ENCODE peak calls at places on chromosomes 13 and 19, in four cellular contexts. L is foreskin fibroblast, R is endodermal cell, P is DND-41. N is an unnamed sample.

GRCh38 chr13:114057131-114058050 is 75.0 kb downstream of the RASA3 start:
- DNase-seq in P (no peak), R (no peak), L (peak), N (no peak)

GRCh38 chr13:94435604-94436226 is 43.8 kb downstream of the DCT start:
- DNase-seq in P (no peak), R (no peak), L (peak), N (peak)

GRCh38 chr19:1270168-1270853 is 1.2 kb downstream of the CIRBP start:
- DNase-seq in L (peak), R (no peak), P (peak), N (no peak)

GRCh38 chr19:28508666-28509065 is 704.3 kb downstream of the UQCRFS1 start:
- DNase-seq in L (no peak), P (no peak), R (no peak), N (no peak)

GRCh38 chr19:29798783-29799182 is 13.0 kb upstream of the CCNE1 start:
- DNase-seq in R (no peak), P (no peak), L (peak), N (no peak)

GRCh38 chr19:39046037-39046821 is 13.9 kb upstream of the FBXO27 start:
- DNase-seq in P (no peak), R (peak), L (peak), N (no peak)

GRCh38 chr13:95023405-95023804 is 277.8 kb downstream of the ABCC4 start:
- DNase-seq in P (no peak), L (peak), R (no peak), N (no peak)

GRCh38 chr19:397941-398706 is 10.8 kb downstream of the C2CD4C start:
- DNase-seq in P (no peak), L (no peak), R (no peak), N (no peak)

GRCh38 chr13:30616927-30617314 is 799 bp upstream of the USPL1 start:
- DNase-seq in L (peak), R (peak), P (peak), N (peak)

GRCh38 chr13:65789815-65790214 is 1440.3 kb downstream of the PCDH9 start:
- DNase-seq in P (no peak), R (no peak), L (peak), N (no peak)

GRCh38 chr13:65825039-65825438 is 1405.1 kb downstream of the PCDH9 start:
- DNase-seq in L (no peak), P (no peak), R (no peak), N (no peak)

GRCh38 chr19:47273313-47274070 is 1.2 kb upstream of the INAFM1 start:
- DNase-seq in P (peak), L (peak), R (peak), N (peak)

GRCh38 chr19:11242864-11243797 is 3.7 kb downstream of the ANGPTL8 start:
- DNase-seq in L (peak), R (peak), P (peak), N (peak)
- H3K4me3 ChIP-seq in L (no peak), R (no peak), P (no peak), N (no peak)

DNA sequence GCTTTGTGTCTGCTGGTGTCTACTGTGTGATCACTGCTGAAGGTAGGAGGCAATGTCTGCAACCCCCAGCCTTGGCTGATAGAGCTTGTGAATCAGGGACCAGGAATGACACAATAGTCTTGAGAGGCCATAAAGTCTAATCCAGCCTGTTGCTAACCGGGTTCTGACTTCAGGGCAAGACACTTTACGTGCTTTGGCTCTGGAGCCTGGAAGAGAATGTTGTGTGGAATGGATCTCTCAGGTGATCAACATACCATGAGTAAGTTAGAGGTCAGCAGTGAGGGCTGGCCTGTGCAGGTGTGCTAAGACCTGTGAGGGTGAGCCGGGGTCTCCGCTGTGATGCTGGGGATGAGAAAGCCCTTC is 5.6 kb downstream of the COL4A2 start:
- DNase-seq in L (peak), R (peak), P (no peak), N (no peak)
- H3K4me3 ChIP-seq in L (no peak), R (peak), P (no peak), N (no peak)

GRCh38 chr19:2659856-2660432 is 42.5 kb downstream of the GNG7 start:
- DNase-seq in R (no peak), P (no peak), L (no peak), N (no peak)

GRCh38 chr19:2652504-2653099 is 49.9 kb downstream of the GNG7 start:
- DNase-seq in R (no peak), P (no peak), L (no peak), N (no peak)

GRCh38 chr19:2654585-2654861 is 48.0 kb downstream of the GNG7 start:
- DNase-seq in P (no peak), R (no peak), L (no peak), N (no peak)

GRCh38 chr19:2653717-2654584 is 48.5 kb downstream of the GNG7 start:
- DNase-seq in P (no peak), L (no peak), R (peak), N (no peak)

GRCh38 chr19:2656533-2656932 is 46.0 kb downstream of the GNG7 start:
- DNase-seq in L (no peak), R (no peak), P (no peak), N (no peak)
- H3K4me3 ChIP-seq in L (no peak), R (no peak), P (no peak), N (no peak)

DNA sequence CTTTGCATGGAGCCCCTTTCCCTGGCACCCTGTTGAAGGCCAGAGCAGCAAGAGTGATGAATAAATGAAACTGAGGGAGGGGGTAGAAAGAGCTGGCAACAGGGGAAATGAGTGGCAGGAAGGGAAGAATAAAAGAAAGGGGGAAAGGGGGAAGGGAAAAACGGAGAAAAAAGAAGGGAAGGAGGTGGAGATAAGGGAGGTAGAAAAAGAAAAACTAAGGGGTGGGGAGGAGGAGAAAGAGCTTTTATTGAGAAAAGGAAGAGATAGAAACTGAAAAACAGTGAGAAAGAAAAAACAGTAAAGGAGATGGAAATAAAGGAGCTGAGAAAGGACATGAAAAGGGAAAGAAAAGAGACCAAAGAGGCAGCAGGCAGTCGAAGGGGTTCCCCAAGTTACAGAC is 42.1 kb downstream of the DEDD2 start:
- DNase-seq in L (no peak), R (no peak), P (no peak), N (no peak)
- H3K4me3 ChIP-seq in L (no peak), R (no peak), P (no peak), N (no peak)

GRCh38 chr19:48991011-48991609 is 2.0 kb downstream of the GYS1 start:
- DNase-seq in R (no peak), P (no peak), L (no peak), N (no peak)

GRCh38 chr19:48988860-48989259 is 4.2 kb downstream of the GYS1 start:
- DNase-seq in L (no peak), R (no peak), P (no peak), N (no peak)

GRCh38 chr19:48991823-48992570 is 1.1 kb downstream of the GYS1 start:
- DNase-seq in P (peak), R (peak), L (peak), N (peak)

GRCh38 chr19:48989701-48990291 is 3.3 kb downstream of the GYS1 start:
- DNase-seq in R (no peak), L (no peak), P (no peak), N (no peak)

DNA sequence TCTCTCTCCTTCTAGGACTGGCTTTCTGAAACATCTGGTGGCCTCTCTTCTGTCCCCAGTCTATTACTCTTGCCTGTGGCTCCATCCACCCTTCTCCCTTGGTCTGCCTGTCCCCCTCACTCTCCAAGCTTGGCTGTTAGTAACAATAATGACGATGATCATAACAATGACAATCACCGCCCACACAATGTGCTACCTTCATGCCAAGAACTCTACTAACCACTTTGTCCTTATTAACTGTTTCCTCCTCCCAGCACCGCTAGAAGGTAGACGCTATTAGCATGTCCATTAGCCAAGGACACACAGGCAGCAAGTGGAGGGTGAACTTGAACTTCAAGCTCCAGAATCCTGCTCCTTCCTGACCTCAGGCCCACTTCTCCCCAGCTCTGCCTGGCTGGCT is 2.7 kb downstream of the GYS1 start:
- DNase-seq in L (no peak), R (no peak), P (no peak), N (no peak)
- H3K4me3 ChIP-seq in L (no peak), R (no peak), P (no peak), N (no peak)

DNA sequence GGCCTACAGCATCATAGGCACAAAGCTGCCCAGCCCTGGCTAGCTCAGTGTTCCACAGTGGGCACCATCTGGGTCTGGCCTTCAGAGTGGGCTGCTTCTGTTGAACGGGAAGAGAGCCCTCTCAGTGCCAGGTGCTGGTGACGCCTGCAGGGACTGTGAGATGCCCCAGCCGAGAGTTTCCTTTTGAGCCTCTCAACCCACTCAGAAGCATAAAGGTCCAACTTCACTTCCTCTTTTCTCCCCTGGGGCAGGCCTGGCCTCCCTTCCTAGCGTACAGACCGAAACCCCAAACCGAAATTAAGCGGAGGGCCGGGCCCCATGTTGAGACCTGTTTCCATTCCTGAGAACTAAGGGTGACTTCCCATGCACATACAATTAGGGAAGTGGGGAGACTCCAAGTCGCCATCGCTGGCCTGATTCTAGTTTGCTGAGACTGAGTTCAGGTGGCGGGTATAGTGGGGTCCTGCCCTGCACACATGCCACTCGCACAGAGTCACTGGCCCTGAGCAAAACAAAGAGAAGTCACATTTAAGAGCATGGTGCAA is 6.9 kb downstream of the RAB8A start:
- DNase-seq in P (no peak), R (no peak), L (no peak), N (no peak)
- H3K4me3 ChIP-seq in P (no peak), R (no peak), L (no peak), N (no peak)

GRCh38 chr13:42971670-42972355 is 20.2 kb downstream of the EPSTI1 start:
- DNase-seq in R (no peak), P (no peak), L (peak), N (no peak)

GRCh38 chr13:42969558-42970172 is 22.4 kb downstream of the EPSTI1 start:
- DNase-seq in P (peak), L (peak), R (peak), N (no peak)

GRCh38 chr13:42970824-42971669 is 21.0 kb downstream of the EPSTI1 start:
- DNase-seq in P (peak), R (peak), L (peak), N (peak)

GRCh38 chr13:42967660-42968059 is 24.4 kb downstream of the EPSTI1 start:
- DNase-seq in R (no peak), P (no peak), L (no peak), N (no peak)

GRCh38 chr13:42968906-42969305 is 23.1 kb downstream of the EPSTI1 start:
- DNase-seq in L (no peak), R (peak), P (no peak), N (no peak)
- H3K4me3 ChIP-seq in L (no peak), R (no peak), P (no peak), N (no peak)

GRCh38 chr13:99125335-99125915 is 75.2 kb upstream of the UBAC2 start:
- DNase-seq in L (peak), P (no peak), R (no peak), N (no peak)
- H3K4me3 ChIP-seq in L (no peak), P (no peak), R (no peak), N (no peak)